ENCODE peak calls at places on chromosomes 5 and 9, in eight cellular contexts. S is HS-5; C is fibroblast of the aortic adventitia; T is body of pancreas; W is CD4-positive, alpha-beta T cell; O is activated CD8-positive, alpha-beta memory T cell treated with anti-CD3 and anti-CD28 coated beads, Interleukin-2, amount 10 ng/mL, durations not matched to agents 7 days and 5 days; R is HT-29; D is putamen. M is an unnamed sample.

GRCh38 chr5:143456952-143457547 is 53.6 kb upstream of the NR3C1 start:
- DNase-seq in S (peak), C (peak), T (no peak), W (no peak), O (no peak), R (no peak), D (no peak), M (no peak)

GRCh38 chr5:179319741-179320281 is 25.4 kb downstream of the ADAMTS2 start:
- DNase-seq in S (no peak), C (peak), T (no peak), W (no peak), O (no peak), R (no peak), D (no peak), M (no peak)

GRCh38 chr5:84383816-84384603 is 670 bp downstream of the EDIL3 start:
- DNase-seq in S (no peak), C (peak), T (peak), W (no peak), O (no peak), R (no peak), D (peak), M (peak)

GRCh38 chr9:16866542-16866941 is 3.9 kb downstream of the BNC2 start:
- DNase-seq in S (no peak), C (peak), T (no peak), W (no peak), O (no peak), R (no peak), D (no peak), M (peak)

GRCh38 chr5:60972225-60972624 is 27.2 kb downstream of the NDUFAF2 start:
- DNase-seq in S (no peak), C (no peak), T (no peak), W (no peak), O (no peak), R (no peak), D (no peak), M (no peak)

GRCh38 chr5:96885518-96886338 is 9.4 kb downstream of the ERAP2 start:
- DNase-seq in S (no peak), C (no peak), T (no peak), W (peak), O (peak), R (no peak), D (no peak), M (no peak)

GRCh38 chr9:116479145-116479544 is 208.0 kb upstream of the TRIM32 start:
- DNase-seq in S (no peak), C (peak), T (no peak), W (no peak), O (no peak), R (no peak), D (no peak), M (no peak)

GRCh38 chr9:107491081-107492053 is 1.8 kb upstream of the KLF4 start:
- DNase-seq in S (no peak), C (no peak), T (peak), W (no peak), O (no peak), R (no peak), D (no peak), M (peak)

GRCh38 chr9:128498911-128499310 is 5.6 kb upstream of the GLE1 start:
- DNase-seq in S (no peak), C (no peak), T (no peak), W (no peak), O (no peak), R (no peak), D (no peak), M (no peak)

M was measured in astrocyte of the hippocampus.